ENCODE peak calls at places on chromosomes 13 and 19, in five cellular contexts. K, M, S, G and W are unnamed samples.

GRCh38 chr13:85277753-85278152 is 521.5 kb downstream of the SLITRK6 start:
- DNase-seq in K (no peak), M (no peak), S (no peak), G (no peak), W (no peak)

GRCh38 chr13:28411859-28412353 is 83.0 kb downstream of the FLT1 start:
- DNase-seq in K (no peak), M (no peak), S (no peak), G (no peak), W (no peak)

GRCh38 chr13:37134411-37135041 is 29.1 kb upstream of the CSNK1A1L start:
- DNase-seq in K (peak), M (no peak), S (no peak), G (no peak), W (peak)

GRCh38 chr13:95564091-95564490 is 11.6 kb downstream of the CLDN10 start:
- DNase-seq in K (no peak), M (no peak), S (no peak), G (no peak), W (no peak)

GRCh38 chr13:80840313-80840976 is 499.5 kb upstream of the SPRY2 start:
- DNase-seq in K (no peak), M (no peak), S (peak), G (no peak), W (no peak)

GRCh38 chr13:96089749-96090239 is at the start of gene HS6ST3:
- DNase-seq in K (peak), M (peak), S (peak), G (peak), W (no peak)

GRCh38 chr13:111852701-111853100 is 214.2 kb upstream of the SOX1 start:
- DNase-seq in K (no peak), M (peak), S (no peak), G (no peak), W (no peak)

GRCh38 chr13:74662895-74663294 is 528.7 kb upstream of the KLF12 start:
- DNase-seq in K (no peak), M (no peak), S (no peak), G (no peak), W (no peak)

GRCh38 chr19:43462887-43463380 is 2.5 kb downstream of the LYPD3 start:
- DNase-seq in K (no peak), M (no peak), S (no peak), G (no peak), W (no peak)

GRCh38 chr19:14272623-14273022 is 66.7 kb upstream of the ADGRL1 start:
- DNase-seq in K (no peak), M (no peak), S (no peak), G (no peak), W (no peak)

GRCh38 chr19:30659638-30660037 is 287.5 kb downstream of the ZNF536 start:
- DNase-seq in K (no peak), M (no peak), S (no peak), G (no peak), W (no peak)

GRCh38 chr19:14674764-14675163 is at the start of gene ADGRE3:
- DNase-seq in K (no peak), M (no peak), S (no peak), G (peak), W (no peak)

GRCh38 chr19:47514151-47514868 is 553 bp downstream of the NAPA start:
- DNase-seq in K (no peak), M (no peak), S (peak), G (no peak), W (no peak)

GRCh38 chr19:2665103-2665502 is 37.4 kb downstream of the GNG7 start:
- DNase-seq in K (no peak), M (no peak), S (no peak), G (no peak), W (no peak)

GRCh38 chr13:27171244-27171829 is at the start of gene USP12:
- DNase-seq in K (no peak), M (peak), S (no peak), G (no peak), W (no peak)

GRCh38 chr13:83691966-83692365 is 190.3 kb downstream of the SLITRK1 start:
- DNase-seq in K (no peak), M (no peak), S (no peak), G (no peak), W (no peak)

GRCh38 chr13:108176685-108177274 is 38.6 kb downstream of the LIG4 start:
- DNase-seq in K (peak), M (peak), S (peak), G (peak), W (no peak)

GRCh38 chr19:32168606-32169005 is 176.8 kb upstream of the ZNF507 start:
- DNase-seq in K (no peak), M (no peak), S (no peak), G (no peak), W (no peak)

GRCh38 chr13:99345345-99345744 is 38.1 kb upstream of the GPR183 start:
- DNase-seq in K (no peak), M (no peak), S (no peak), G (no peak), W (no peak)

GRCh38 chr19:28706693-28707092 is 506.3 kb downstream of the UQCRFS1 start:
- DNase-seq in K (no peak), M (no peak), S (no peak), G (no peak), W (no peak)

GRCh38 chr13:23020246-23020843 is 160.4 kb upstream of the SGCG start:
- DNase-seq in K (peak), M (peak), S (peak), G (peak), W (peak)

GRCh38 chr13:21124853-21125252 is 51.5 kb downstream of the SKA3 start:
- DNase-seq in K (no peak), M (no peak), S (peak), G (peak), W (peak)

GRCh38 chr19:38473201-38473600 is 39.7 kb downstream of the RYR1 start:
- DNase-seq in K (no peak), M (no peak), S (no peak), G (no peak), W (no peak)

GRCh38 chr19:10268077-10268476 is 2.8 kb upstream of the ICAM1 start:
- DNase-seq in K (no peak), M (no peak), S (no peak), G (no peak), W (no peak)

GRCh38 chr19:7013678-7014077 is 7.6 kb downstream of the MBD3L2B start:
- DNase-seq in K (peak), M (no peak), S (no peak), G (no peak), W (no peak)

GRCh38 chr19:44740351-44740824 is 8.1 kb upstream of the BCL3 start:
- DNase-seq in K (no peak), M (peak), S (no peak), G (no peak), W (no peak)

GRCh38 chr13:98333481-98333880 is 156.4 kb upstream of the RNF113B start:
- DNase-seq in K (no peak), M (peak), S (peak), G (no peak), W (no peak)

GRCh38 chr19:38303517-38304351 is at the start of gene C19orf33:
- DNase-seq in K (peak), M (peak), S (no peak), G (no peak), W (no peak)

GRCh38 chr19:38049105-38049649 is 142.2 kb downstream of the SIPA1L3 start:
- DNase-seq in K (no peak), M (no peak), S (no peak), G (peak), W (no peak)

GRCh38 chr13:65470781-65471180 is 1759.4 kb downstream of the PCDH9 start:
- DNase-seq in K (no peak), M (no peak), S (no peak), G (no peak), W (no peak)

GRCh38 chr19:10503002-10503789 is at the start of gene KEAP1:
- DNase-seq in K (peak), M (peak), S (peak), G (peak), W (no peak)

GRCh38 chr13:48068952-48069351 is 26.0 kb downstream of the MED4 start:
- DNase-seq in K (no peak), M (no peak), S (no peak), G (no peak), W (no peak)

GRCh38 chr19:22545751-22546150 is 88.4 kb upstream of the ZNF492 start:
- DNase-seq in K (peak), M (peak), S (peak), G (peak), W (no peak)

GRCh38 chr13:60078226-60078625 is 85.5 kb downstream of the DIAPH3 start:
- DNase-seq in K (no peak), M (no peak), S (no peak), G (no peak), W (no peak)

GRCh38 chr13:73708393-73708985 is 425.7 kb downstream of the KLF12 start:
- DNase-seq in K (peak), M (peak), S (peak), G (peak), W (peak)

GRCh38 chr13:105643966-105644365 is 891.5 kb downstream of the EFNB2 start:
- DNase-seq in K (no peak), M (no peak), S (no peak), G (no peak), W (no peak)

GRCh38 chr13:111344471-111345191 is 24.2 kb downstream of the TEX29 start:
- DNase-seq in K (peak), M (peak), S (peak), G (no peak), W (no peak)

GRCh38 chr19:29326351-29326750 is 113.4 kb upstream of the UQCRFS1 start:
- DNase-seq in K (no peak), M (no peak), S (no peak), G (peak), W (no peak)

GRCh38 chr13:112998506-112999280 is 29.7 kb downstream of the MCF2L start:
- DNase-seq in K (no peak), M (no peak), S (no peak), G (no peak), W (no peak)

GRCh38 chr13:112997188-112998135 is 28.4 kb downstream of the MCF2L start:
- DNase-seq in K (no peak), M (no peak), S (no peak), G (no peak), W (no peak)

GRCh38 chr13:112995395-112996091 is 26.5 kb downstream of the MCF2L start:
- DNase-seq in K (no peak), M (no peak), S (no peak), G (no peak), W (no peak)

GRCh38 chr13:112994781-112995355 is 25.9 kb downstream of the MCF2L start:
- DNase-seq in K (no peak), M (no peak), S (no peak), G (no peak), W (no peak)

DNA sequence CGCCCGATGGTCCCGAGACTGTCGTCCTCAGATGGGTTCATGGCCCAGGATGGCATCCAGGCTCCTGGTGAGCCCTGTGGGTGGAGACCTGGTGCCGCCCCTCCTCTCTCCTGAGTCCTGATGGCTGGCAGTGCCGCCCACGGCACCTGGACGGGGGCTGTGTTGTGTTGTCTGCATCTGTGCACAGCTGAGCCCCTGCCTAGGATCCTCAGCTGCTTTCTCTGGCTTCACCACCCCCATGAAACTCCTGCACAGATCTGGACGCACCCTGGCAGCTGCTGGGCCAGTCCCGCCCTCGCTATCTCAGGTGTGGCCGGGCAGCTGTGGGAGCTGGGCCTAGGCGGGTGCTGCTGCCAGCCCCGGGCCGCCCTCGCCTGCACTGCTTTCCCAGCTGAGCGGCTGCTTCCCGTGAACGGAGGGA is 27.7 kb downstream of the MCF2L start:
- DNase-seq in K (no peak), M (no peak), S (no peak), G (no peak), W (no peak)
- H3K9ac ChIP-seq in K (no peak), M (no peak), S (no peak), G (no peak), W (no peak)

GRCh38 chr13:113859311-113860050 is 4.4 kb downstream of the GAS6 start:
- DNase-seq in K (no peak), M (no peak), S (no peak), G (no peak), W (no peak)

GRCh38 chr13:113861433-113862030 is 2.3 kb downstream of the GAS6 start:
- DNase-seq in K (no peak), M (peak), S (no peak), G (no peak), W (no peak)

GRCh38 chr13:113860051-113860471 is 3.8 kb downstream of the GAS6 start:
- DNase-seq in K (no peak), M (peak), S (no peak), G (no peak), W (no peak)

GRCh38 chr13:113862191-113862765 is 1.6 kb downstream of the GAS6 start:
- DNase-seq in K (no peak), M (peak), S (no peak), G (no peak), W (no peak)

DNA sequence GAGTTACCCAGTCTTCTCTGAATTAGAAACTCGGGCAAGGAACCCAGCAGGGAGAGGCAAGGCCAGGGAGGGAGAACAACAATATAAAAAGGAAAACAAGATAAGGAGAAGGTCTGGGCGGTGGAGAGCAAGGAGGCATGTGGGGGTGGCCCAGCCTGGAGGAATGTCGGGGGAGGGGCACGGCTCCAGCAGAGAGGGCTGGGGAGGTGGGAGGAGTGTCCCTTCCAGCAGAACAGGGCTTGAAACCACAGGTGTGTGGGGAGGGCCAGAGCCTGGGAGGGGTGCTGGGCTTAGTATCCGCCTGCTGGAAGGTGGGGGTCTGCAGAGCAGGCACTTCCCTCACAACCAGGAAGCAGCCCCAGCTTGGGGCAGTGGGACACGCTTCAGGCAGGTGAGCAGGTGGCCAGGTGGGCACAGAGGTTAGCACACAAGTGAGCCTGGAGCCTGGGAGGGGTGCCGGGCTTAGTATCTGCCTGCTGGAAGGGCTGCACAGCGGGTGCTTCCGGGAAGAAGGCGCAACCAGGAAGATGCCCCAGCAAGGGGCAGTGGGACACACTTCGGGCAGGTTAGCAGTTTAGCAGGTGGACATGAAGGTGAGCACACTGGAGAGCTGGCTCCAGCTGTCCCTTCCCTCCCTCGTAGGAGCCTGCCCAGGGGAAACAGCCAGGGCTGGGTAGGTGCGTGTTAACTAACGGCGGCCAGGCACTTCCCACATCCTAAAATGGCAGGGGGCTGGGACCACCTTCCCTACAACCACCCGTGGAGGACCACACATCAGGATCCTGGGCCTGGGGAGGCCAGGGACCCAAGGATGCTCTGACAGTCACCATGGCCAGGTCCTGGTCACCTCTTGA is 3.1 kb downstream of the GAS6 start:
- DNase-seq in K (no peak), M (peak), S (peak), G (no peak), W (no peak)
- H3K4me3 ChIP-seq in K (no peak), M (peak), S (no peak), G (no peak), W (no peak)

GRCh38 chr13:114202581-114202980 is 23.5 kb downstream of the CFAP97D2 start:
- DNase-seq in K (no peak), M (no peak), S (no peak), G (no peak), W (no peak)
- H3K9ac ChIP-seq in K (no peak), M (no peak), S (no peak), G (no peak), W (no peak)

GRCh38 chr19:755063-755462 is 4.2 kb downstream of the MISP start:
- DNase-seq in K (no peak), M (no peak), S (no peak), G (no peak), W (no peak)
- H3K4me3 ChIP-seq in K (no peak), M (no peak), S (no peak), G (no peak), W (no peak)

GRCh38 chr13:38321654-38322053 is 28.0 kb upstream of the UFM1 start:
- DNase-seq in K (peak), M (no peak), S (no peak), G (no peak), W (no peak)
- H3K9ac ChIP-seq in K (no peak), M (no peak), S (no peak), G (no peak), W (no peak)

DNA sequence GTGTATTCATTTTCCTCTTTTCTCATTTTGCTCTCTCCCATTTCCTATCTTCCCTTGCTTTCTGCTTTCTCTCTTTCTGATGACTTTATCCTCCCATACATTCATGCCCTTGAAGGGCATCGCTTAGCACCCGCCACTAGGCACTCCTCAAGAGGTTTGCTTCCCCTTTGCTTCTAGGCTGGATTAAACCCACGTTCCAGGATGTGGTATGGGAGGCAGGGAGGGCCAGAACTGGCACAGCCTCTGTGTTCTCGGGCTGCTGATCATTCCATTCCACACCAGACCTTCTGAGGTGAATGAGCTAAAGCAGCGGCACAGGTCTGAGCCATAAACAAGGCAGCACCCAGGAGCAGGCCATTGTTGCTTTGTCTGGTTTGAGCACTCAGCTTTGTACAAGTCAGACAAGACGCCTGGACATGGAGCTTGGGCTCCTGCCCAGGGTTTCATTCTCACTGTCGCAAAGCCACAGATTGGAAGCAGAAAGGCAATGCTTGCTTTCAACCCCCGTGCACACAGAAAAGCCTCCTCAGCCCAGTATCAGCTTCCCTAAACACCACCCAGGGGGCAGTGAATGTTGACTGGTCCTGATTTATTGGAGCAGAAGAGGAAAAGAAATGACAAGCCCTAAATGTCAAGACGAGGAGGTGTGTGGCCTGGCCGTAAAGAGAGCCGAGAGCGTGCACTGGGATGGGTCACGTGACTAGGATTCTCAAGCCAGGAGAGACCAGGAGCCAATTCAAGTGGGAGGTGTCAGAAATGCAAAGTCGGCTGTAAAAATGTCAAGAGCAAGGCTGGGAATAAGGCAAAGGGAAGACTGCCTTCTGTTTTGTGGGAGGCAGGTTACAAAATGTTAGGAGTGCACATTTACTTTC is 218.0 kb upstream of the SERP2 start:
- DNase-seq in K (peak), M (peak), S (peak), G (no peak), W (no peak)
- H3K4me3 ChIP-seq in K (no peak), M (no peak), S (no peak), G (no peak), W (no peak)

GRCh38 chr19:16898306-16899015 is 9.7 kb downstream of the F2RL3 start:
- DNase-seq in K (no peak), M (no peak), S (no peak), G (no peak), W (no peak)

GRCh38 chr19:16897572-16898056 is 8.8 kb downstream of the F2RL3 start:
- DNase-seq in K (peak), M (no peak), S (no peak), G (no peak), W (no peak)

GRCh38 chr19:16896913-16897571 is 8.2 kb downstream of the F2RL3 start:
- DNase-seq in K (peak), M (peak), S (peak), G (peak), W (peak)

GRCh38 chr19:16895467-16896097 is 6.8 kb downstream of the F2RL3 start:
- DNase-seq in K (peak), M (no peak), S (peak), G (no peak), W (no peak)

GRCh38 chr19:16896098-16896912 is 7.5 kb downstream of the F2RL3 start:
- DNase-seq in K (peak), M (peak), S (peak), G (no peak), W (no peak)
- H3K9ac ChIP-seq in K (no peak), M (peak), S (no peak), G (no peak), W (no peak)